ENCODE peak calls at places on chromosome 11, in nine cellular contexts. K is GM23248, P is EL, D is mesendoderm, B is M059J, Q is anterior cingulate cortex, I is naive B cell, O is thyroid gland, Y is suprapubic skin. C is an unnamed sample.

GRCh38 chr11:27722117-27722844 is 22.0 kb upstream of the BDNF start:
- DNase-seq in K (peak), Y (no peak), Q (no peak), P (peak), D (peak), B (peak), I (no peak), O (no peak), C (no peak)

GRCh38 chr11:83612891-83613766 is 327.0 kb upstream of the CCDC90B start:
- DNase-seq in K (no peak), Y (no peak), I (no peak), D (peak), Q (no peak), P (no peak), O (peak), B (no peak), C (no peak)

GRCh38 chr11:64181506-64182411 is 4.2 kb upstream of the STIP1 start:
- DNase-seq in Y (peak), Q (peak), K (peak), P (peak), D (peak), I (no peak), B (peak), O (peak), C (peak)

GRCh38 chr11:23497040-23497439 is 636.8 kb upstream of the CCDC179 start:
- DNase-seq in P (no peak), K (no peak), Y (no peak), Q (no peak), O (no peak), D (no peak), I (no peak), B (no peak), C (no peak)

GRCh38 chr11:61429346-61429690 is 457 bp downstream of the CPSF7 start:
- DNase-seq in B (peak), P (peak), D (peak), Y (peak), I (peak), O (peak), Q (peak), K (peak), C (peak)

GRCh38 chr11:77633856-77634425 is 3.7 kb downstream of the CLNS1A start:
- DNase-seq in D (no peak), Q (no peak), P (no peak), O (no peak), Y (no peak), B (no peak), I (no peak), K (no peak), C (no peak)

GRCh38 chr11:30314625-30315024 is 8.3 kb upstream of the ARL14EP start:
- DNase-seq in I (no peak), B (no peak), O (no peak), Q (no peak), P (no peak), Y (no peak), D (no peak), K (peak), C (peak)

GRCh38 chr11:116207781-116208180 is 565.0 kb downstream of the BUD13 start:
- DNase-seq in Q (no peak), I (no peak), D (no peak), Y (no peak), O (no peak), P (no peak), K (no peak), B (no peak), C (no peak)

GRCh38 chr11:13680501-13681264 is 12.2 kb downstream of the FAR1 start:
- DNase-seq in P (no peak), I (no peak), K (peak), Y (no peak), D (no peak), Q (no peak), O (no peak), B (no peak), C (no peak)

GRCh38 chr11:21472256-21472655 is 720.6 kb upstream of the ANO5 start:
- DNase-seq in O (no peak), K (no peak), Y (no peak), D (no peak), I (no peak), Q (no peak), P (no peak), B (no peak), C (no peak)

GRCh38 chr11:131999084-131999483 is 628.7 kb downstream of the NTM start:
- DNase-seq in K (no peak), Y (no peak), D (no peak), O (no peak), Q (no peak), P (no peak), B (no peak), I (no peak), C (no peak)

GRCh38 chr11:24779791-24780190 is 282.9 kb downstream of the LUZP2 start:
- DNase-seq in K (no peak), P (no peak), I (no peak), Y (no peak), D (peak), B (no peak), O (no peak), Q (no peak), C (peak)

GRCh38 chr11:71562120-71562519 is 3.2 kb upstream of the KRTAP5-10 start:
- DNase-seq in D (no peak), Y (no peak), B (no peak), K (peak), Q (no peak), I (no peak), P (no peak), O (no peak), C (peak)

GRCh38 chr11:116114198-116114651 is 610.0 kb upstream of the CADM1 start:
- DNase-seq in K (no peak), Q (no peak), D (no peak), Y (no peak), I (no peak), B (no peak), O (no peak), P (no peak), C (no peak)